ENCODE peak calls at places on chromosomes 4 and X, in seven cellular contexts. I is CD14-positive monocyte, A is uterus, G is endothelial cell, M is heart left ventricle, F is suprapubic skin, B is neural crest cell. P is an unnamed sample.

GRCh38 chr4:184313710-184314659 is 96.3 kb upstream of the ENPP6 start:
- DNase-seq in I (peak), A (no peak), G (no peak), M (no peak), F (no peak), B (no peak), P (peak)

GRCh38 chrX:131792356-131792749 is 230.7 kb upstream of the STK26 start:
- DNase-seq in I (no peak), A (peak), G (no peak), M (peak), F (peak), B (no peak), P (no peak)

GRCh38 chr4:170090667-170091052 is 904 bp upstream of the AADAT start:
- DNase-seq in I (no peak), A (no peak), G (no peak), M (no peak), F (no peak), B (no peak), P (no peak)

GRCh38 chr4:52982246-52982950 is 120.3 kb downstream of the RASL11B start:
- DNase-seq in I (no peak), A (no peak), G (no peak), M (no peak), F (no peak), B (no peak), P (no peak)

GRCh38 chr4:17327587-17327986 is 184.3 kb downstream of the QDPR start:
- DNase-seq in I (no peak), A (peak), G (no peak), M (no peak), F (no peak), B (no peak), P (no peak)

GRCh38 chr4:37528161-37528560 is 158.0 kb downstream of the RELL1 start:
- DNase-seq in I (no peak), A (no peak), G (no peak), M (no peak), F (no peak), B (no peak), P (no peak)

GRCh38 chr4:95151255-95151654 is 393.5 kb downstream of the BMPR1B start:
- DNase-seq in I (no peak), A (no peak), G (no peak), M (no peak), F (no peak), B (no peak), P (no peak)

GRCh38 chrX:276588-277171 is 4.5 kb upstream of the PLCXD1 start:
- DNase-seq in I (peak), A (no peak), G (peak), M (peak), F (no peak), B (no peak), P (peak)

GRCh38 chr4:2696423-2696822 is 59.7 kb downstream of the TNIP2 start:
- DNase-seq in I (no peak), A (no peak), G (no peak), M (no peak), F (no peak), B (no peak), P (no peak)

GRCh38 chr4:116357758-116358157 is 727.6 kb downstream of the TRAM1L1 start:
- DNase-seq in I (no peak), A (no peak), G (no peak), M (no peak), F (no peak), B (no peak), P (no peak)

GRCh38 chr4:186729856-186730255 is 6.2 kb upstream of the FAT1 start:
- DNase-seq in I (no peak), A (no peak), G (no peak), M (no peak), F (no peak), B (no peak), P (no peak)

GRCh38 chrX:138710311-138710791 is 1.2 kb downstream of the FGF13 start:
- DNase-seq in I (no peak), A (no peak), G (peak), M (no peak), F (peak), B (peak), P (no peak)

GRCh38 chr4:26826721-26827120 is 33.9 kb upstream of the STIM2 start:
- DNase-seq in I (peak), A (no peak), G (no peak), M (peak), F (no peak), B (no peak), P (no peak)

GRCh38 chr4:8616831-8617230 is 24.3 kb downstream of the CPZ start:
- DNase-seq in I (no peak), A (no peak), G (no peak), M (no peak), F (peak), B (no peak), P (no peak)

GRCh38 chr4:155687380-155687982 is 20.8 kb downstream of the GUCY1A1 start:
- DNase-seq in I (no peak), A (no peak), G (no peak), M (no peak), F (no peak), B (no peak), P (no peak)

DNA sequence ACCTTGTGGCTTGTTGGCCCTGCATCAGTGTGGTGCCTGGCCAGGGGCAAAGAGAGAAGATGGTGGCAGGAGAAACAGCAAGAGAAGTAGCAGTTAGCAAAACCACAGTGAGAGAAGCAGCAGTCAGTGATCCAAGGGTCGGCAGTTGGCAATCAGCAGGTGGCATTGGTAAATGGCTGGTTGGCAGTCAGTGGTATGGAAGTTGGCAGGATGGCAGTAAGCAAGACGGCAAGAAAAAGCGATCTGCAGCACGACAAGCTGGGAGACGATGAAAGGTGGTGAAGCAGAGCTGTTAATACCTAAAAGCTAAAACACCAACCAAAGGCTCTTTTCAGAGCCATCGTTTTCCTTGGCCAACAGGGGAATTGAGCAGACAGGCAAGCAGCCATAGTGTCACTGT is 2078.3 kb downstream of the PCDH7 start:
- DNase-seq in I (no peak), A (no peak), G (no peak), M (no peak), F (no peak), B (no peak), P (no peak)
- TF ChIP-seq CTCF in I (no peak), A (no peak), G (no peak), M (no peak), F (no peak), B (no peak), P (no peak)

DNA sequence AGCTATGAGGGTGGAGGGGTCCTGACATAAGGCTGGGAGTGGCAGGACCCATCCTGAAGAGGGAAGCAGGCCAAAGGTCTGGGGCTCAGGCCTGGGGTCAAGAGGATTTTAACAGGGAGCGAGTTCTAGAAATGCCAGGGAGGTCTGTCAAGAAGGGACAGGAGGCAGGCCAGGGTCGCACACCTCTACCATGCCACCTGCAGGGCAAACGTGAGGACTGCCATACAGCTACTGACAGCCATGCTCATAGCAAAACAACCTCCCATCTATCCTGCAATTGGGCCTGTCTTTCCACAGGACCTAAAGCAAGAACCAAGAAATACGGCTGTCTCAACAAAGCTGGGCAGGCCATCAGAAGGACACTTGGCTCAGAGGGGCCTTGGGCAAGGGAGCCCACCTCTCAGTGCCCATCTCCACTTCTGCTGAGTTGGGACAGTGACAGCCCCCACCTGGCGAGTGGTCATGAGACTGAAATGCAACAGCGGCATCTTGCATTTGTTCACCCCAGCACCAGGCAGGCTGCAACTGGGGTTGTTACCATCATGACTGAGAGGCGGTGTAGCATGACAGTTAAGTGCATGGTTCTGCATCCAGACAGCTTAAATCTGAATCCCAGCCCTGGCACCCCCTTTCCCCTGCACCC is 92.7 kb downstream of the WFS1 start:
- DNase-seq in I (no peak), A (no peak), G (no peak), M (no peak), F (no peak), B (no peak), P (no peak)
- TF ChIP-seq CTCF in I (no peak), A (no peak), G (no peak), M (no peak), F (no peak), B (no peak), P (no peak)

GRCh38 chr4:112005027-112005426 is 140.2 kb upstream of the FAM241A start:
- DNase-seq in I (no peak), A (no peak), G (no peak), M (no peak), F (no peak), B (no peak), P (no peak)
- TF ChIP-seq CTCF in I (no peak), A (no peak), G (no peak), M (no peak), F (no peak), B (no peak), P (no peak)

DNA sequence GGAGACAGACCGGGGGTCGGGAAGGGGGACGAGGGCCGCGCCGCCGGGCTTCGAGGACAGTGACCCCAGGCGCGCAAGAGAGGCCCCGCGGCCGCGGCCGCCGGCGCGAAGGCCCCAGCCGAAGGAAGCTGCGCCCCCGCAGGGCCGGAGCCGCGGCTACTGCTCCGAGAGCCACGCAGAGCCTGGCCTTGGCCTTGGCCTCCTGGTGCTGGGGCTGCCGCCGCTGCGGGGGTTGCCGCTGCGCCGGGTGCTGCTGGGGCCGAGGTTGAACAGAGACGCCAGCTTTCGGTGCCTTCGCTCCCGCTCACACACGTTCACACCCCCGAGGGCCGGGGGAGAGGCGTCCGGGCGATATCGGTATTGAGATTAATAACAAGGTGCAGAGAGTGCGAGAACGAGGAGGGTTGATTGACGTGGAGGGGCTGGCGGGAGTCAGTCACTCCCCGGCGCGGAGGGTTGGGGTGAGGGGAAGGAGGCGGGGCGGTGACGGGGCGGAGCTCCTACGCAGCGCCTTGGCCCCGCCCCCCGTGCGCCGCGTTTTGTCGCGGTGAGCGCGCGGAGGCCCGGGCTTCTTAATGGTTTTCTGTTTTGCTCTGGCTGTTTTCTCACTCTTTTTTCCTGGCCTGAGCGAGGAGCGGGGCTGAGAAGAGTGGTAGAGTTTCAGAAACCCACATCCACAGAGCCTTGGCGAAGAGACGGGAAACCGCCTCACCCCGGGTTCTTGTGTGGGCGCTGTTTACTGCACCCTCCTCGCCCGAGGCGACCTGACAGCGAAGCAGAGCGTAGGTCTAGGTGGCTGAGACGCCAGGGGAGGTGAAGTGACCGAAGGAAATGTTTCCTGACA is 890 bp upstream of the CNOT6L start:
- DNase-seq in I (peak), A (peak), G (peak), M (peak), F (peak), B (peak), P (peak)
- TF ChIP-seq CTCF in I (no peak), A (no peak), G (no peak), M (peak), F (no peak), B (no peak), P (no peak)

DNA sequence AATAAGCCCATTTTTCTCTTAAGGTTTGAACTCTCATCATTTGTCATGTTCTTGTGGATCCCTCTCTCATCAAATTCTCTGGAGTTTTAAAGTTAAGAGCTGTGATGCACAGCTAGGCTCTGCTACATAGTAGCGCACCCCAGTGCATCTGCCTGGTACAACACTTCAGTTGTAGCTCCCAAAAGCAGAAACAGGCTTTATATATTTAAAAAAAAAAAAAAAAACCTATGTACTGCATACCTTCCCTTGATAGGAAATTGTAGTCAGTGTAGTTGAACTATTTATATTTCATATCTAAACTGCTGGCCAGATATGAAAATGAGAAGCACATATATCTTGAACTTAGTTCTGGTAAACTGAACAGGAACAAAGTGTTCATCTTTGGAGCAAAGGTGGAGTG is 131.4 kb downstream of the KLHL13 start:
- DNase-seq in I (no peak), A (no peak), G (peak), M (no peak), F (no peak), B (no peak), P (peak)
- TF ChIP-seq CTCF in I (no peak), A (no peak), G (no peak), M (peak), F (no peak), B (peak), P (no peak)

DNA sequence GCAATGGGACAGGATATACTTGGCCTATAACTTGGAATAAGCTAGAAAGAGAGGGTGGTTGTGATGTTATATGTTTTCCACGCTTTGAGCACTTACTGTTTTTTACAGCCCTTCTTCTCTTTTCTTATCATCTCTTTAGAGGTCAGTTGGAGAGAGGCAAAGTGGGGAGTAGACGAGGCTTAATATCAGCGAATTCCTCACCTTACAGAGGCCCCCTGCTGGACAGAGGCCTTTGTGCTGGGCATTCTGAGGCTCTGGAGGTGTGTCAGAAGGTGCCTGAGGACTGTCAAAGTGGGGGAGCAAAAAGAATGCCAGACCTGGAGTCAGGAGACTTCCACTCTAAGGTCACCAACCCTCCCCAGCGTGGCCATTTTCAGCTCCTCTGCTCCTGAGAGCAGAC is 42.5 kb downstream of the MAMLD1 start:
- DNase-seq in I (no peak), A (no peak), G (peak), M (no peak), F (no peak), B (no peak), P (no peak)
- TF ChIP-seq CTCF in I (no peak), A (no peak), G (no peak), M (no peak), F (no peak), B (peak), P (no peak)

GRCh38 chr4:128379860-128380259 is 92.2 kb upstream of the PGRMC2 start:
- DNase-seq in I (no peak), A (no peak), G (no peak), M (peak), F (no peak), B (no peak), P (peak)

GRCh38 chr4:128378668-128379067 is 91.1 kb upstream of the PGRMC2 start:
- DNase-seq in I (no peak), A (no peak), G (no peak), M (no peak), F (no peak), B (no peak), P (no peak)

GRCh38 chr4:128376958-128377357 is 89.3 kb upstream of the PGRMC2 start:
- DNase-seq in I (no peak), A (no peak), G (no peak), M (no peak), F (no peak), B (no peak), P (no peak)

GRCh38 chr4:128380306-128380705 is 92.7 kb upstream of the PGRMC2 start:
- DNase-seq in I (no peak), A (no peak), G (no peak), M (no peak), F (no peak), B (no peak), P (no peak)

GRCh38 chr4:128376303-128376702 is 88.7 kb upstream of the PGRMC2 start:
- DNase-seq in I (no peak), A (no peak), G (no peak), M (no peak), F (no peak), B (no peak), P (no peak)
- TF ChIP-seq CTCF in I (no peak), A (no peak), G (no peak), M (no peak), F (no peak), B (no peak), P (no peak)

GRCh38 chr4:32624943-32625603 is 1904.9 kb downstream of the PCDH7 start:
- DNase-seq in I (no peak), A (no peak), G (no peak), M (no peak), F (no peak), B (no peak), P (no peak)
- TF ChIP-seq CTCF in I (no peak), A (no peak), G (no peak), M (no peak), F (no peak), B (no peak), P (no peak)

GRCh38 chr4:140049924-140050681 is 103.9 kb downstream of the MAML3 start:
- DNase-seq in I (no peak), A (no peak), G (peak), M (no peak), F (no peak), B (peak), P (peak)
- TF ChIP-seq CTCF in I (no peak), A (no peak), G (peak), M (peak), F (peak), B (peak), P (peak)